ENCODE peak calls at places on chromosomes 11 and 22, in four cellular contexts. R is AG10803; X is naive thymus-derived CD4-positive, alpha-beta T cell; P is mucosa of gallbladder. V is an unnamed sample.

GRCh38 chr22:28000361-28000760 is 81.3 kb upstream of the PITPNB start:
- DNase-seq in R (no peak), X (no peak), P (no peak), V (no peak)

GRCh38 chr22:36998620-36999351 is 20.5 kb downstream of the TST start:
- DNase-seq in R (no peak), X (no peak), P (no peak), V (peak)

GRCh38 chr11:36142439-36142838 is 146.8 kb downstream of the COMMD9 start:
- DNase-seq in R (no peak), X (no peak), P (no peak), V (no peak)

GRCh38 chr11:2828585-2829330 is 56.8 kb downstream of the CDKN1C start:
- DNase-seq in R (no peak), X (no peak), P (no peak), V (no peak)

GRCh38 chr22:37675930-37676571 is 615 bp downstream of the LGALS1 start:
- DNase-seq in R (peak), X (no peak), P (no peak), V (peak)

GRCh38 chr11:104798794-104799193 is 99.5 kb downstream of the CASP12 start:
- DNase-seq in R (no peak), X (no peak), P (no peak), V (no peak)

GRCh38 chr11:665707-666281 is 28.7 kb downstream of the DRD4 start:
- DNase-seq in R (peak), X (no peak), P (no peak), V (peak)

GRCh38 chr11:59224419-59224928 is 11.7 kb upstream of the MPEG1 start:
- DNase-seq in R (peak), X (no peak), P (no peak), V (no peak)

GRCh38 chr22:43151251-43152000 is at the start of gene TSPO:
- DNase-seq in R (peak), X (peak), P (peak), V (peak)

GRCh38 chr11:75433443-75433842 is 440 bp upstream of the KLHL35 start:
- DNase-seq in R (no peak), X (no peak), P (no peak), V (no peak)

GRCh38 chr11:128422576-128423370 is 164.6 kb downstream of the ETS1 start:
- DNase-seq in R (no peak), X (peak), P (peak), V (no peak)

GRCh38 chr11:77560605-77561004 is 29.1 kb upstream of the AQP11 start:
- DNase-seq in R (peak), X (no peak), P (no peak), V (peak)

GRCh38 chr22:49344196-49344595 is 483.5 kb downstream of the BRD1 start:
- DNase-seq in R (no peak), X (no peak), P (no peak), V (no peak)

GRCh38 chr11:42085736-42086135 is 626.3 kb upstream of the LRRC4C start:
- DNase-seq in R (no peak), X (no peak), P (no peak), V (no peak)

GRCh38 chr11:35144103-35144741 is 5.3 kb downstream of the CD44 start:
- DNase-seq in R (peak), X (peak), P (no peak), V (peak)